ENCODE peak calls at places on chromosomes 12 and 14, in five cellular contexts. N, F, A, H and C are unnamed samples.

GRCh38 chr12:6182279-6182898 is 17.8 kb upstream of the CD9 start:
- DNase-seq in N (peak), F (no peak), A (peak), H (no peak), C (no peak)

GRCh38 chr14:57051633-57052032 is 217.1 kb downstream of the EXOC5 start:
- DNase-seq in N (no peak), F (no peak), A (no peak), H (no peak), C (no peak)

GRCh38 chr14:95935228-95935822 is 58.7 kb downstream of the TUNAR start:
- DNase-seq in N (peak), F (peak), A (peak), H (peak), C (no peak)

GRCh38 chr12:71746983-71747611 is 7.6 kb upstream of the RAB21 start:
- DNase-seq in N (peak), F (peak), A (peak), H (peak), C (peak)

GRCh38 chr14:90425480-90425879 is 28.7 kb downstream of the CALM1 start:
- DNase-seq in N (no peak), F (no peak), A (no peak), H (no peak), C (no peak)

GRCh38 chr12:69061574-69061973 is 128.6 kb upstream of the CPM start:
- DNase-seq in N (no peak), F (no peak), A (no peak), H (no peak), C (no peak)

GRCh38 chr14:91985008-91985407 is 37.5 kb upstream of the FBLN5 start:
- DNase-seq in N (peak), F (no peak), A (peak), H (no peak), C (peak)

GRCh38 chr12:45477526-45477925 is 252.0 kb upstream of the ARID2 start:
- DNase-seq in N (peak), F (no peak), A (peak), H (no peak), C (no peak)

GRCh38 chr14:54727929-54728328 is 161.0 kb downstream of the SAMD4A start:
- DNase-seq in N (no peak), F (no peak), A (no peak), H (no peak), C (peak)

GRCh38 chr12:6925543-6926279 is 2.0 kb upstream of the ATN1 start:
- DNase-seq in N (peak), F (peak), A (peak), H (no peak), C (peak)

GRCh38 chr12:106108187-106108816 is 30.5 kb downstream of the NUAK1 start:
- DNase-seq in N (peak), F (no peak), A (peak), H (peak), C (no peak)

GRCh38 chr14:60064491-60065072 is 27.1 kb upstream of the PCNX4 start:
- DNase-seq in N (peak), F (no peak), A (peak), H (peak), C (no peak)

GRCh38 chr12:94925206-94925605 is 78.3 kb downstream of the NDUFA12 start:
- DNase-seq in N (no peak), F (no peak), A (no peak), H (no peak), C (no peak)

GRCh38 chr12:88242161-88242925 is 100.2 kb downstream of the TMTC3 start:
- DNase-seq in N (peak), F (no peak), A (peak), H (peak), C (peak)

GRCh38 chr14:77376380-77376770 is 519 bp downstream of the TMED8 start:
- DNase-seq in N (no peak), F (peak), A (peak), H (no peak), C (no peak)

GRCh38 chr12:122873540-122873939 is 22.4 kb downstream of the VPS37B start:
- DNase-seq in N (no peak), F (no peak), A (no peak), H (no peak), C (no peak)

GRCh38 chr12:54658306-54659264 is 10.4 kb upstream of the DCD start:
- DNase-seq in N (peak), F (peak), A (peak), H (no peak), C (no peak)

GRCh38 chr12:57092876-57093411 is 4.0 kb downstream of the NAB2 start:
- DNase-seq in N (no peak), F (no peak), A (no peak), H (no peak), C (no peak)

GRCh38 chr14:99685061-99685995 is 1.2 kb downstream of the CYP46A1 start:
- DNase-seq in N (no peak), F (no peak), A (no peak), H (no peak), C (no peak)

GRCh38 chr14:69701857-69702256 is 65.1 kb upstream of the SRSF5 start:
- DNase-seq in N (no peak), F (no peak), A (no peak), H (no peak), C (no peak)

GRCh38 chr12:58915634-58916033 is 4.7 kb downstream of the LRIG3 start:
- DNase-seq in N (peak), F (peak), A (peak), H (peak), C (no peak)

GRCh38 chr14:88426271-88426670 is 40.8 kb downstream of the SPATA7 start:
- DNase-seq in N (peak), F (no peak), A (peak), H (peak), C (no peak)

GRCh38 chr12:96720363-96720705 is 186.7 kb upstream of the NEDD1 start:
- DNase-seq in N (no peak), F (no peak), A (no peak), H (no peak), C (no peak)

GRCh38 chr14:66038214-66038977 is 447.8 kb upstream of the CCDC196 start:
- DNase-seq in N (peak), F (no peak), A (peak), H (no peak), C (peak)
- TF ChIP-seq CTCF in N (peak), F (no peak), A (peak), H (no peak), C (no peak)

GRCh38 chr14:38504175-38504574 is 248.3 kb upstream of the CLEC14A start:
- DNase-seq in N (no peak), F (no peak), A (no peak), H (no peak), C (no peak)

GRCh38 chr14:38507299-38507698 is 251.4 kb upstream of the CLEC14A start:
- DNase-seq in N (no peak), F (no peak), A (no peak), H (no peak), C (no peak)

GRCh38 chr14:38502241-38502640 is 246.3 kb upstream of the CLEC14A start:
- DNase-seq in N (no peak), F (no peak), A (no peak), H (no peak), C (no peak)

GRCh38 chr14:38500125-38500524 is 244.2 kb upstream of the CLEC14A start:
- DNase-seq in N (peak), F (no peak), A (peak), H (no peak), C (peak)

DNA sequence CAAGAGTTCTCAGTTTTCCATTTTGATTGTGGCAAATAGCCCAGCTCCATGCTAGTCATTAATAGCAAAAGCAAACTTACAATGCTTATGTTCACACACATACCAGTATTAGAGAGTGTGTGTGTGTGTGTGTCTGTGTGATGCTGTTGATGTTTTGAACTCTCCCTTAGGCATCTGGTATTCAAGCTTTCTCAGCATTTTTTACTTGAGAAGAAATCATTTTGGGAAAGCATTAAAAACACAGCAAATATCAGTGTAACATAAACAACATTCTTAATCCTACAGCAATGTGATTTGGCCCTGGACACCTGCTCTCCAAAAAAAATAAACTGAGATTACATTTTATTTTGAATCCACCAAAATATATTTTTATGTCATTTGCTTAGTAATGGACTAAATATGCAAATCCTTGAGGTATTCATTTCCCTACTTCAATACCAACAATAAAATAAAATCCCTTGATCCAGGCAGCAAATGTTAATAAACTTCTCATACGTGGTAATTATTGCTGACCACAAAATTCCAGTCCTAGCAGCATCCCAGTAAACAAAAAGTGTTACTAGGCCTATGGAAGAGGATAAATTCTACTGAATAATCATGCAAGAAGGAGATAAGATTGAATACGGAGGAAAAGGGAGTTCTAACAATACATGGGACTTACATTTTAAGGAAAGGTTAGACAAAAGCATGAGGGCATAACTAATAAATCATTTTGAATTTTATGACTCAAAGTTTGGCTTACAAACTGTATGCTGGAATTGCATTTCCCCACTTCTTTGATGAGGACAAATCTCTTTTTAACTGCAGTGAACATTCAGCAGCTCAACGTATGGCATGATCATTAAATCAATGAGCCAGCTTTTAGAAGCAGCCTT is 249.6 kb upstream of the CLEC14A start:
- DNase-seq in N (peak), F (no peak), A (peak), H (no peak), C (peak)
- H3K4me3 ChIP-seq in N (no peak), F (no peak), A (no peak), H (no peak), C (no peak)

GRCh38 chr12:116426391-116427136 is 132.6 kb upstream of the MAP1LC3B2 start:
- DNase-seq in N (peak), F (peak), A (peak), H (peak), C (peak)
- TF ChIP-seq CTCF in N (peak), F (no peak), A (peak), H (peak), C (peak)

GRCh38 chr14:103518416-103519042 is 4.1 kb downstream of the CKB start:
- DNase-seq in N (peak), F (peak), A (peak), H (no peak), C (no peak)
- H3K4me3 ChIP-seq in N (no peak), F (no peak), A (no peak), H (no peak), C (no peak)

DNA sequence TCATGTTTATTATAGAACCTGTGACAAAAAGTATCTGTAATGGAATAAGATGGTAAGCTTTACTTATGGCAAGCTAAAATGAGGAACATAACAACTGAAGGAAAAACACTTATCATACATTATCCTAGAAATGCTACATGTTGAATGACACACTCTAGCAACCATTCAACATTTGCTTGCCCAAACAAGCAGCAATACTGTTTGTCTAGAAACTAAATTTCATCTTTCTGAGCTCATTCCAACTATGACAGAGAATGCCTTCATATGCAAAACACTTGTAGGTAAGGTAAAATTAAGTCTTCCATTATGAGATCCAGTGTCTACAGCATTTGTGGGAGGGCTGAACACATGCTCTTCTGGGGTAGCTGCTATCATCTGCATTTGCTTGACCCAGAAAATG is 108.1 kb downstream of the MDGA2 start:
- DNase-seq in N (no peak), F (no peak), A (no peak), H (no peak), C (no peak)
- TF ChIP-seq CTCF in N (no peak), F (no peak), A (no peak), H (no peak), C (no peak)

GRCh38 chr12:2960996-2961616 is 1.9 kb downstream of the TEAD4 start:
- DNase-seq in N (no peak), F (no peak), A (peak), H (no peak), C (no peak)

GRCh38 chr12:2959508-2960431 is 573 bp downstream of the TEAD4 start:
- DNase-seq in N (peak), F (peak), A (peak), H (no peak), C (no peak)

GRCh38 chr12:2963154-2963759 is 4.1 kb downstream of the TEAD4 start:
- DNase-seq in N (no peak), F (peak), A (no peak), H (no peak), C (no peak)

GRCh38 chr12:2960432-2960956 is 1.3 kb downstream of the TEAD4 start:
- DNase-seq in N (peak), F (no peak), A (peak), H (no peak), C (no peak)

DNA sequence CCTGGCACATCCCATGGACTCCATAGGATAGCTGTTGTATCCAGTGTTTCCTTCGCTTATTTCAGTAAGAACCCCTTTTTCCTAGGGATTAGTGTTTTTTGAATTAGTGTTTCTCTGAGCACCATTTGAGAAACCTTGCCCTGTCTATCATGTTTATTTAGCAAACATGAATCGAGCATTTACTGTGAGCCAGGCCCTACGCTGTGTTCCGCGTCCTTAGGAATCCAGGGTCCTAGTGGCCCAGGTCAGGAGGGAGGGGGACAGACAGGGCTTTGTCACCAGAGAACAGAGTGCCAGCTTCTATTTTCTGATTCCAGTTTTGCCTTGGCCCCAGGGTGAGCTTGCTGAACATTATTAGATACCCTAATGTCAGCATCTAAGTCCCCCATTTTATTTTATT is 2.5 kb downstream of the TEAD4 start:
- DNase-seq in N (no peak), F (no peak), A (no peak), H (no peak), C (no peak)
- H3K4me3 ChIP-seq in N (peak), F (peak), A (peak), H (no peak), C (peak)

DNA sequence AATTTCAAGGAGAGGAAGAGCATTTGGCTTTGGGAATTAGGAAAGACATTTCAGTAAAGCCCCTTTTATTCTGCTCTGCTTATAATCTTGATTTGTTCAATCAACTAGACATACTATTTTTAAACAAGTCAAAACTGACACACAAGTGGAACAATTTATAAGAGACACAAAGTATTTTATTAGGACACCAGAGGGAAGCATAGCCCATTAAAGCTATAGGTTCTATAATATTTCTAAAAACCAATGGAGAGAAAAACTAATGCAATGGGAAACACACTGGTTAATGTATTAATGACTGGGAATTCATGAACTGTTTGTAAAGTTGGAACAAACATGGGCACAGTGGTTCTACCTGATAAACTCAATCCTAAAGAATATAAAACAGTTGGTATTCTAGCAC is 15.3 kb upstream of the CERS5 start:
- DNase-seq in N (no peak), F (no peak), A (peak), H (no peak), C (no peak)
- TF ChIP-seq CTCF in N (no peak), F (no peak), A (no peak), H (no peak), C (no peak)